ENCODE peak calls at places on chromosomes 12 and 14, in eight cellular contexts. One of them, this sample, is unnamed.

GRCh38 chr12:56119361-56119796 is 1.3 kb downstream of the ZC3H10 start:
- DNase-seq in NCI-H69: peak; percentile 91
- DNase-seq in stimulated activated CD4-positive, alpha-beta T cell treated with anti-CD3 and anti-CD28 coated beads, TNF-alpha, amount 100 ng/mL, for 24 hours: peak; percentile 43
- DNase-seq in H54: peak; percentile 61
- DNase-seq in HuH-7.5: peak; percentile 95
- DNase-seq in A549: peak; percentile 94
- DNase-seq in T-cell: peak; percentile 56
- DNase-seq in cardiac muscle cell: peak; percentile 94
- DNase-seq in this sample: peak; percentile 91

GRCh38 chr14:96888158-96888557 is 91.0 kb downstream of the VRK1 start:
- DNase-seq in NCI-H69: peak; percentile 51
- DNase-seq in stimulated activated CD4-positive, alpha-beta T cell treated with anti-CD3 and anti-CD28 coated beads, TNF-alpha, amount 100 ng/mL, for 24 hours: no peak
- DNase-seq in H54: no peak
- DNase-seq in HuH-7.5: no peak
- DNase-seq in A549: no peak
- DNase-seq in T-cell: no peak
- DNase-seq in cardiac muscle cell: no peak
- DNase-seq in this sample: no peak

GRCh38 chr12:19161251-19161650 is 31.7 kb downstream of the PLEKHA5 start:
- DNase-seq in NCI-H69: no peak
- DNase-seq in stimulated activated CD4-positive, alpha-beta T cell treated with anti-CD3 and anti-CD28 coated beads, TNF-alpha, amount 100 ng/mL, for 24 hours: no peak
- DNase-seq in H54: no peak
- DNase-seq in HuH-7.5: no peak
- DNase-seq in A549: no peak
- DNase-seq in T-cell: no peak
- DNase-seq in cardiac muscle cell: no peak
- DNase-seq in this sample: no peak

GRCh38 chr12:1517007-1517406 is 77.4 kb downstream of the FBXL14 start:
- DNase-seq in NCI-H69: peak; percentile 60
- DNase-seq in stimulated activated CD4-positive, alpha-beta T cell treated with anti-CD3 and anti-CD28 coated beads, TNF-alpha, amount 100 ng/mL, for 24 hours: no peak
- DNase-seq in H54: no peak
- DNase-seq in HuH-7.5: no peak
- DNase-seq in A549: peak; percentile 53
- DNase-seq in T-cell: no peak
- DNase-seq in cardiac muscle cell: peak; percentile 54
- DNase-seq in this sample: peak; percentile 44

GRCh38 chr12:67151891-67152290 is 117.3 kb upstream of the CAND1 start:
- DNase-seq in NCI-H69: peak; percentile 7
- DNase-seq in stimulated activated CD4-positive, alpha-beta T cell treated with anti-CD3 and anti-CD28 coated beads, TNF-alpha, amount 100 ng/mL, for 24 hours: no peak
- DNase-seq in H54: no peak
- DNase-seq in HuH-7.5: no peak
- DNase-seq in A549: no peak
- DNase-seq in T-cell: no peak
- DNase-seq in cardiac muscle cell: no peak
- DNase-seq in this sample: no peak

GRCh38 chr12:57488397-57489156 is 709 bp downstream of the MARS1 start:
- DNase-seq in NCI-H69: peak; percentile 46
- DNase-seq in stimulated activated CD4-positive, alpha-beta T cell treated with anti-CD3 and anti-CD28 coated beads, TNF-alpha, amount 100 ng/mL, for 24 hours: no peak
- DNase-seq in H54: no peak
- DNase-seq in HuH-7.5: no peak
- DNase-seq in A549: no peak
- DNase-seq in T-cell: no peak
- DNase-seq in cardiac muscle cell: no peak
- DNase-seq in this sample: peak; percentile 93

GRCh38 chr12:47818701-47819543 is 781 bp downstream of the HDAC7 start:
- DNase-seq in NCI-H69: no peak
- DNase-seq in stimulated activated CD4-positive, alpha-beta T cell treated with anti-CD3 and anti-CD28 coated beads, TNF-alpha, amount 100 ng/mL, for 24 hours: no peak
- DNase-seq in H54: peak; percentile 55
- DNase-seq in HuH-7.5: peak; percentile 84
- DNase-seq in A549: peak; percentile 65
- DNase-seq in T-cell: peak; percentile 27
- DNase-seq in cardiac muscle cell: peak; percentile 56
- DNase-seq in this sample: peak; percentile 55

GRCh38 chr12:95601626-95602025 is 50.4 kb upstream of the USP44 start:
- DNase-seq in NCI-H69: no peak
- DNase-seq in stimulated activated CD4-positive, alpha-beta T cell treated with anti-CD3 and anti-CD28 coated beads, TNF-alpha, amount 100 ng/mL, for 24 hours: no peak
- DNase-seq in H54: no peak
- DNase-seq in HuH-7.5: no peak
- DNase-seq in A549: no peak
- DNase-seq in T-cell: no peak
- DNase-seq in cardiac muscle cell: no peak
- DNase-seq in this sample: peak; percentile 36

GRCh38 chr12:49109631-49110172 is 945 bp downstream of the LMBR1L start:
- DNase-seq in NCI-H69: no peak
- DNase-seq in stimulated activated CD4-positive, alpha-beta T cell treated with anti-CD3 and anti-CD28 coated beads, TNF-alpha, amount 100 ng/mL, for 24 hours: no peak
- DNase-seq in H54: no peak
- DNase-seq in HuH-7.5: no peak
- DNase-seq in A549: no peak
- DNase-seq in T-cell: no peak
- DNase-seq in cardiac muscle cell: no peak
- DNase-seq in this sample: no peak

GRCh38 chr14:45810152-45810872 is 557.3 kb upstream of the MIS18BP1 start:
- DNase-seq in NCI-H69: peak; percentile 45
- DNase-seq in stimulated activated CD4-positive, alpha-beta T cell treated with anti-CD3 and anti-CD28 coated beads, TNF-alpha, amount 100 ng/mL, for 24 hours: no peak
- DNase-seq in H54: no peak
- DNase-seq in HuH-7.5: peak; percentile 0
- DNase-seq in A549: no peak
- DNase-seq in T-cell: no peak
- DNase-seq in cardiac muscle cell: peak; percentile 35
- DNase-seq in this sample: no peak

GRCh38 chr14:22545842-22546721 is 42.9 kb downstream of the DAD1 start:
- DNase-seq in NCI-H69: no peak
- DNase-seq in stimulated activated CD4-positive, alpha-beta T cell treated with anti-CD3 and anti-CD28 coated beads, TNF-alpha, amount 100 ng/mL, for 24 hours: no peak
- DNase-seq in H54: no peak
- DNase-seq in HuH-7.5: no peak
- DNase-seq in A549: no peak
- DNase-seq in T-cell: no peak
- DNase-seq in cardiac muscle cell: no peak
- DNase-seq in this sample: peak; percentile 99

GRCh38 chr12:12896261-12896660 is 4.9 kb downstream of the GPRC5A start:
- DNase-seq in NCI-H69: no peak
- DNase-seq in stimulated activated CD4-positive, alpha-beta T cell treated with anti-CD3 and anti-CD28 coated beads, TNF-alpha, amount 100 ng/mL, for 24 hours: no peak
- DNase-seq in H54: no peak
- DNase-seq in HuH-7.5: no peak
- DNase-seq in A549: peak; percentile 60
- DNase-seq in T-cell: no peak
- DNase-seq in cardiac muscle cell: no peak
- DNase-seq in this sample: peak; percentile 31

This sample was measured in SJSA1.